ENCODE peak calls at places on chromosomes 6 and 20, in four cellular contexts. F is uterus, Y is tibial nerve, R is upper lobe of right lung. N is an unnamed sample.
A peak's percentile ranks its signal among the peaks of the same experiment; 100 is the strongest.

GRCh38 chr20:49843770-49844169 is 31.1 kb downstream of the SLC9A8 start:
- DNase-seq in F (no peak), Y (no peak), R (no peak), N (no peak)

GRCh38 chr20:44810391-44811149 is at the start of gene RIMS4:
- DNase-seq in F (no peak), Y (no peak), R (no peak), N (no peak)

GRCh38 chr6:90284236-90284744 is 12.4 kb downstream of the BACH2 start:
- DNase-seq in F (peak; percentile 41), Y (no peak), R (no peak), N (no peak)

GRCh38 chr6:21201673-21202430 is 391.7 kb upstream of the SOX4 start:
- DNase-seq in F (no peak), Y (no peak), R (no peak), N (no peak)

GRCh38 chr6:136989591-136990578 is 54.9 kb downstream of the IL20RA start:
- DNase-seq in F (peak; percentile 46), Y (no peak), R (no peak), N (no peak)

GRCh38 chr20:535958-536357 is 7.6 kb downstream of the CSNK2A1 start:
- DNase-seq in F (no peak), Y (no peak), R (no peak), N (no peak)

GRCh38 chr6:106385530-106385929 is 25.0 kb downstream of the CRYBG1 start:
- DNase-seq in F (no peak), Y (no peak), R (no peak), N (no peak)

GRCh38 chr6:79601020-79601609 is 30.0 kb upstream of the SH3BGRL2 start:
- DNase-seq in F (no peak), Y (no peak), R (no peak), N (no peak)

GRCh38 chr6:28657756-28658465 is 132.2 kb downstream of the GPX5 start:
- DNase-seq in F (peak; percentile 66), Y (peak; percentile 33), R (no peak), N (no peak)

GRCh38 chr6:139262519-139263300 is 29.1 kb downstream of the TXLNB start:
- DNase-seq in F (no peak), Y (no peak), R (no peak), N (no peak)

GRCh38 chr20:17976305-17976704 is 7.5 kb downstream of the MGME1 start:
- DNase-seq in F (no peak), Y (no peak), R (no peak), N (no peak)

GRCh38 chr20:44800398-44801046 is 9.8 kb downstream of the RIMS4 start:
- DNase-seq in F (no peak), Y (no peak), R (no peak), N (no peak)

GRCh38 chr6:39892490-39893129 is 41.7 kb downstream of the MOCS1 start:
- DNase-seq in F (peak; percentile 67), Y (peak; percentile 66), R (peak; percentile 80), N (peak; percentile 63)

GRCh38 chr6:140051521-140052455 is 677.3 kb upstream of the CITED2 start:
- DNase-seq in F (no peak), Y (no peak), R (no peak), N (no peak)

GRCh38 chr6:24910850-24911712 is 24.7 kb downstream of the RIPOR2 start:
- DNase-seq in F (peak; percentile 70), Y (peak; percentile 42), R (peak; percentile 84), N (no peak)

GRCh38 chr20:54062812-54063280 is 7.5 kb downstream of the BCAS1 start:
- DNase-seq in F (no peak), Y (no peak), R (no peak), N (peak; percentile 33)

GRCh38 chr20:62004614-62005013 is 61.1 kb downstream of the TAF4 start:
- DNase-seq in F (no peak), Y (no peak), R (no peak), N (no peak)

GRCh38 chr6:83430606-83431544 is at the start of gene ME1:
- DNase-seq in F (peak; percentile 55), Y (peak; percentile 41), R (peak; percentile 94), N (peak; percentile 56)

GRCh38 chr6:84866715-84867114 is 102.3 kb upstream of the TBX18 start:
- DNase-seq in F (no peak), Y (no peak), R (no peak), N (no peak)

GRCh38 chr6:4320860-4321259 is 185.5 kb upstream of the ECI2 start:
- DNase-seq in F (no peak), Y (no peak), R (no peak), N (no peak)

GRCh38 chr6:30591008-30591407 is 19.8 kb downstream of the ABCF1 start:
- DNase-seq in F (no peak), Y (no peak), R (no peak), N (no peak)

GRCh38 chr6:87722831-87723726 is 21.0 kb upstream of the AKIRIN2 start:
- DNase-seq in F (no peak), Y (no peak), R (peak; percentile 70), N (peak; percentile 59)

GRCh38 chr6:160069050-160069454 is 52.6 kb upstream of the SLC22A1 start:
- DNase-seq in F (no peak), Y (no peak), R (no peak), N (no peak)

GRCh38 chr20:56420940-56421688 is 9.1 kb downstream of the CASS4 start:
- DNase-seq in F (no peak), Y (no peak), R (no peak), N (no peak)

GRCh38 chr20:56417402-56417801 is 5.3 kb downstream of the CASS4 start:
- DNase-seq in F (no peak), Y (no peak), R (no peak), N (no peak)

GRCh38 chr20:56417911-56418310 is 5.9 kb downstream of the CASS4 start:
- DNase-seq in F (no peak), Y (no peak), R (no peak), N (no peak)

GRCh38 chr20:56420028-56420427 is 8.0 kb downstream of the CASS4 start:
- DNase-seq in F (no peak), Y (no peak), R (no peak), N (no peak)

DNA sequence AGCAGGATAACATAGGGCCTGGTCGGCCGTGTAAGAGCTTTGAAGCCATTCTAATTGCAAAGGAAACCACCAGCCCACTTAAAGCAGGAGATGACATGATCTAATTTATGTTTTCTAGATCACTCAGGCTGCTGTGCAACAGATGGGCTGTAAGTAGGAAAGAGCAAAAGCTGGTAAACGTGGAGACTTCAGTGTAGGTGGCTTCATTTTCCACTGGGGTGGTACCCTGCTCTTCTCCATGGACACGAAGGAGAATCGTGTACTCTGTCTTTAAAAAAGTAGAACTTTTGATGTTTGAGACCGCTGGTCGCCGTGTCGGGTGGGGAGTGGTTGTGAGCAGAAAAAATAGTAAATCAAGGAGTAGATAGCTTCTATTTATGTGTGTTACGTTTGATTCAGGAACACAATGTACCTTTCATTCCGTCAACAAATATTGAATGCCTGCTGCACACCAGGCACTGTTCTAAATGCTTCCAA is 6.4 kb downstream of the CASS4 start:
- DNase-seq in F (no peak), Y (no peak), R (no peak), N (no peak)
- H3K27ac ChIP-seq in F (peak overlapping the region; percentile 57), Y (peak overlapping the region; percentile 63), R (peak overlapping the region; percentile 80), N (peak overlapping the region; percentile 55)

DNA sequence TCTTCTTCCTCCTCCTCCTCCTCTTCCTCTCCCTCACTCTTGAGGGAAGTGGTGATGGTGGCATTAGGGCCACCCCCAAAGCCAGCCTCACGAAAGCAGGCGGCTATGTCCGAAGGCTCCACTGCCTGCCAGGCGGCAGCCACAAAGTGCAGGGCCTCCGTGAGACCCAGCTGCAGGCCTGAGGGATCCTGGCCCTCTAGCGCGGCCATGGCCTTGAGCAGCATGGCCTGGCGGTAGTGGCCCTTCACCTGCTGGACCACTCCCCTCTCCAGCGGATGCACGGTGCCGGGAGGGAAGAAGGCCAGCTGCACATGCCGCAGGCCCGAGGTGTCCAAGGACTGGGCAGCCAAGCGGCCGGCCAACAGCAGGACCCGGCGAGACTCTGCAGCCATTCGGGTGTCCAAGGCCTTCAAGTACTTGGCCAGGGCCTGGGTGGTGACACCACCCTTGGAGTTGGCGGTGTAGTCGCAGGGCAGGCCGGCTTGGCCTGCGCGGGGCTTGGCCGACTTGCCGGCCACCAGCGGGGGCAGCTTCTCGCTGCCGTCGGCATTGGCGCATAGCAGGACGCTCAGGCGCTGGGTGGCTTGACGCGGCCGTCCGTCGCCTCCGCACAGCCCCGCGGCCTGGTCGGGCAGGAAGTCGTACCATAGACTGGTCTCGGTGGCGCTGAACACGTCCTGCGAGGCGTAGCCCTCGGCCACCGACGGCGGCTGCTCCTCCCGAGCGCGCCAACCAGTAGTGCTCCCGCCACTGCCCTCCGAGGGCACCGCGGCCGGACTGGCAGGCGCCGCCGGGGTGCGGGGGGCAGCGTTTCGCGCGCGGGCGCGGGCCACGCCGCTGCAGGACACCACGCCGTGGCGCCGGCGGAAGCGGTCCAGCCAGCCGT is 1.1 kb downstream of the CENPB start:
- DNase-seq in F (no peak), Y (no peak), R (no peak), N (no peak)
- H3K27ac ChIP-seq in F (peak overlapping the region; percentile 85), Y (peak overlapping the region; percentile 87), R (peak overlapping the region; percentile 84), N (peak overlapping the region; percentile 74)

DNA sequence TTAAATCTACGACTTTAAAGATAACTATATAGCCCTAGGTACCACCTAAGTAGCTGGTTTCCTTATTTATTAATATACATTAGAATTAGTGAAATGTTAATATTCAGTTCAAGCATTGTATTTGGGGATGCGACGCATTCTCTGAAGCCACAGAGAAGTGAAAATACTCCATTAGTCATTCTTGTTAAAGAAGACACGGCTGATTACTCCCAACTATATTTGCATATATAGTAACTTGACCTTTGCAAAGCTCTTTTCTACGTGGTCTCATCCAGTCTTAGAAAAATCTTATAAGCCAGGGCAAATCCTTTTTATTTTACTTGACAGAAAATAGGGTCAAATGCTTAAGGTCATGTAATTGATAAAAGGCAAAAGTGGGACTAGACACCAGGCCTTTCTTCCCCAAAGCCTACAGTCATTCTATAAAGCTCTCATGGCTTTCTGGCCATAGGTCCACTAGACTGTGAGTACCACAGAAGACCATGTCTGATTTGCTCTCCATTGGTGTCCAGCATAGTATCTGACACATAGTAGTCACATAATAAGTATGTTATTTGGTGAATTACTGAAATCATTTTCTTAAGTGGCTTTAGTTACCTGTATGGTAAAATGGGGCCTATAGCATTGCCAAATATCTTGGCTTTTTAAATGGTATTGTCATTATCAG is 11.3 kb downstream of the ZHX3 start:
- DNase-seq in F (no peak), Y (no peak), R (no peak), N (no peak)
- H3K27ac ChIP-seq in F (no peak overlapping the region), Y (no peak overlapping the region), R (no peak overlapping the region), N (no peak overlapping the region)

GRCh38 chr20:34607066-34607465 is 48.5 kb downstream of the MAP1LC3A start:
- DNase-seq in F (no peak), Y (no peak), R (no peak), N (no peak)

GRCh38 chr20:34604980-34605788 is 46.7 kb downstream of the MAP1LC3A start:
- DNase-seq in F (no peak), Y (no peak), R (no peak), N (no peak)

GRCh38 chr20:34595377-34596184 is 37.1 kb downstream of the MAP1LC3A start:
- DNase-seq in F (no peak), Y (no peak), R (no peak), N (no peak)

DNA sequence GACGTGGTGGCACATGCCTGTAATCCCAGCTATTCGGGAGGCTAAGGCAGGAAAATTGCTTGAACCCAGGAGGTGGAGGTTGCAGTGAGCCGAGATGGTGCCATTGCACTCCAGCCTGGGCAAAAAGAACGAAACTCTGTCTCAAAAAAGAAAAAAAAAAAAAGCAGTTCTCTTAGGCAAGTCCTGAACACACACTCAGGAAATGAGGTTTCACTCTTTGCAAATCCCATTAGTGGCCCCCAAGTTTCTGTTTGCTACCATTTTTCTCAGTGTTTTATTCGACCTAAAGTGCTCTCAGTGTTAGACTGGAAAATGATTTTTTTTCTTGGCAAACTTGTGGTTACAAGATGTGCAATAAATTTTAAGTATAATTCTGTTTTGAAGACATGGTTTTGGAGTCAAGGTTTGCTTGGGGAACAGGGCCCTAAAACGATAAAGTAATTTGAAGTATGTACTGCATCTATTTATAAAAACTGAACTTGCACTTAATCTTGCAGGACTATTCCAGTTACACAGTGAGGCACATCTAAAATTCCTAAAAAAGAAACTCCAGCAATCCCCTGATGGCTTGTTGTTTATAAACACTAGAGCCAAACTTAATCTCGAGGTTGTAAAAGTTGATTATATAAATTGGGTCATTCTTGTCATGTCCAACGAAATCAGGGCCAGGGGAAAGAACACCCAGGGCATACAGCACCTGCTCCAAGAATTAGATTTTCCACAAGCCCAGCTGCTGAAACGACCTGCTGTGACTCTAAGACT is 42.6 kb downstream of the MAP1LC3A start:
- DNase-seq in F (no peak), Y (no peak), R (no peak), N (no peak)
- H3K27ac ChIP-seq in F (peak overlapping the region; percentile 74), Y (peak overlapping the region; percentile 69), R (no peak overlapping the region), N (no peak overlapping the region)